ENCODE peak calls at places on chromosomes 11 and 22, in seven cellular contexts. T, H, P, U, X, O and Z are unnamed samples.

GRCh38 chr11:88174627-88175003 is 628 bp downstream of the RAB38 start:
- DNase-seq in T (peak; percentile 71), H (no peak), P (peak; percentile 93), U (peak; percentile 62), X (peak; percentile 57), O (no peak), Z (no peak)

GRCh38 chr11:3169235-3169951 is 4.3 kb upstream of the OSBPL5 start:
- DNase-seq in T (peak; percentile 43), H (no peak), P (peak; percentile 84), U (peak; percentile 66), X (no peak), O (no peak), Z (no peak)

GRCh38 chr11:44556735-44557409 is 8.6 kb upstream of the CD82 start:
- DNase-seq in T (peak; percentile 75), H (peak; percentile 66), P (no peak), U (peak; percentile 45), X (peak; percentile 61), O (no peak), Z (no peak)

GRCh38 chr22:29700949-29701927 is 18.6 kb upstream of the CABP7 start:
- DNase-seq in T (peak; percentile 35), H (peak; percentile 14), P (no peak), U (no peak), X (peak; percentile 65), O (no peak), Z (peak; percentile 71)

GRCh38 chr22:22384668-22385244 is 123.8 kb downstream of the ZNF280B start:
- DNase-seq in T (no peak), H (no peak), P (no peak), U (no peak), X (no peak), O (no peak), Z (no peak)

GRCh38 chr11:34358258-34358665 is 452 bp upstream of the ABTB2 start:
- DNase-seq in T (peak; percentile 57), H (no peak), P (peak; percentile 86), U (peak; percentile 56), X (peak; percentile 79), O (peak; percentile 62), Z (peak; percentile 67)

GRCh38 chr22:36014539-36015072 is 14.0 kb downstream of the RBFOX2 start:
- DNase-seq in T (no peak), H (no peak), P (no peak), U (no peak), X (no peak), O (no peak), Z (no peak)

GRCh38 chr11:56876621-56877312 is 111.9 kb upstream of the OR5AK2 start:
- DNase-seq in T (no peak), H (no peak), P (no peak), U (peak; percentile 1), X (no peak), O (no peak), Z (no peak)

GRCh38 chr11:68658661-68659060 is 25.7 kb upstream of the GAL start:
- DNase-seq in T (peak; percentile 13), H (no peak), P (peak; percentile 80), U (peak; percentile 73), X (no peak), O (no peak), Z (no peak)

GRCh38 chr22:39994046-39994565 is 648 bp upstream of the FAM83F start:
- DNase-seq in T (no peak), H (peak; percentile 61), P (no peak), U (no peak), X (no peak), O (no peak), Z (no peak)

GRCh38 chr11:128298271-128298670 is 289.1 kb downstream of the ETS1 start:
- DNase-seq in T (no peak), H (no peak), P (no peak), U (no peak), X (no peak), O (no peak), Z (peak; percentile 44)

GRCh38 chr11:45745065-45745811 is 59.7 kb upstream of the SLC35C1 start:
- DNase-seq in T (peak; percentile 45), H (no peak), P (peak; percentile 90), U (peak; percentile 18), X (no peak), O (no peak), Z (no peak)

GRCh38 chr11:78223320-78223954 is 34.7 kb downstream of the USP35 start:
- DNase-seq in T (no peak), H (no peak), P (no peak), U (no peak), X (no peak), O (no peak), Z (no peak)

GRCh38 chr11:65426839-65427690 is 4.5 kb downstream of the NEAT1 start:
- DNase-seq in T (peak; percentile 70), H (peak; percentile 42), P (peak; percentile 83), U (peak; percentile 72), X (no peak), O (no peak), Z (no peak)

GRCh38 chr11:1484716-1485503 is 1.7 kb downstream of the MOB2 start:
- DNase-seq in T (no peak), H (no peak), P (peak; percentile 76), U (no peak), X (no peak), O (no peak), Z (no peak)

GRCh38 chr22:43776081-43776670 is 35.9 kb downstream of the EFCAB6 start:
- DNase-seq in T (no peak), H (no peak), P (no peak), U (no peak), X (no peak), O (no peak), Z (peak; percentile 26)

GRCh38 chr11:111945198-111945597 is 8.1 kb downstream of the DIXDC1 start:
- DNase-seq in T (no peak), H (no peak), P (no peak), U (no peak), X (no peak), O (no peak), Z (no peak)

GRCh38 chr22:38462960-38463784 is 4.7 kb upstream of the KDELR3 start:
- DNase-seq in T (peak; percentile 32), H (no peak), P (peak; percentile 73), U (peak; percentile 44), X (peak; percentile 85), O (no peak), Z (no peak)

GRCh38 chr11:130476922-130477491 is 28.6 kb downstream of the ADAMTS15 start:
- DNase-seq in T (no peak), H (no peak), P (no peak), U (no peak), X (no peak), O (no peak), Z (no peak)

GRCh38 chr11:75326439-75326810 is 25.0 kb downstream of the ARRB1 start:
- DNase-seq in T (no peak), H (no peak), P (no peak), U (no peak), X (no peak), O (no peak), Z (no peak)

GRCh38 chr22:39808087-39808486 is 85.5 kb downstream of the ENTHD1 start:
- DNase-seq in T (no peak), H (no peak), P (no peak), U (peak; percentile 12), X (peak; percentile 6), O (no peak), Z (no peak)

GRCh38 chr11:9344046-9344680 is 29.8 kb upstream of the TMEM41B start:
- DNase-seq in T (no peak), H (no peak), P (no peak), U (no peak), X (no peak), O (no peak), Z (no peak)

GRCh38 chr11:89436071-89436470 is 55.1 kb downstream of the NOX4 start:
- DNase-seq in T (no peak), H (no peak), P (no peak), U (peak; percentile 93), X (no peak), O (no peak), Z (no peak)

GRCh38 chr11:77779935-77780334 is 40.6 kb downstream of the RSF1 start:
- DNase-seq in T (no peak), H (no peak), P (no peak), U (peak; percentile 46), X (no peak), O (no peak), Z (no peak)

GRCh38 chr11:123302751-123303195 is 107.7 kb upstream of the CLMP start:
- DNase-seq in T (no peak), H (no peak), P (no peak), U (peak; percentile 71), X (no peak), O (no peak), Z (no peak)

GRCh38 chr11:67519726-67520125 is 3.5 kb downstream of the CABP2 start:
- DNase-seq in T (no peak), H (no peak), P (peak; percentile 75), U (no peak), X (no peak), O (no peak), Z (no peak)

GRCh38 chr11:73389134-73389525 is 12.9 kb downstream of the RELT start:
- DNase-seq in T (no peak), H (no peak), P (no peak), U (no peak), X (no peak), O (no peak), Z (no peak)

GRCh38 chr22:43270314-43270908 is 72.8 kb downstream of the SCUBE1 start:
- DNase-seq in T (no peak), H (no peak), P (no peak), U (no peak), X (peak; percentile 22), O (no peak), Z (no peak)

GRCh38 chr22:37538590-37539357 is 19.6 kb upstream of the CARD10 start:
- DNase-seq in T (peak; percentile 96), H (peak; percentile 84), P (peak; percentile 98), U (peak; percentile 93), X (peak; percentile 93), O (peak; percentile 48), Z (peak; percentile 81)

GRCh38 chr11:79212711-79213110 is 228.1 kb downstream of the TENM4 start:
- DNase-seq in T (no peak), H (no peak), P (no peak), U (no peak), X (no peak), O (no peak), Z (no peak)

GRCh38 chr11:46674463-46675287 is 25.7 kb downstream of the ARHGAP1 start:
- DNase-seq in T (peak; percentile 28), H (no peak), P (peak; percentile 76), U (peak; percentile 75), X (no peak), O (no peak), Z (no peak)

GRCh38 chr22:38104084-38104483 is 6.4 kb downstream of the BAIAP2L2 start:
- DNase-seq in T (no peak), H (no peak), P (no peak), U (peak; percentile 24), X (no peak), O (no peak), Z (no peak)

GRCh38 chr22:39362271-39362670 is 12.5 kb downstream of the SYNGR1 start:
- DNase-seq in T (no peak), H (no peak), P (no peak), U (no peak), X (peak; percentile 95), O (no peak), Z (no peak)